ENCODE peak calls at places on chromosomes 11 and 22, in nine cellular contexts. G is endodermal cell; V is effector memory CD4-positive, alpha-beta T cell; L is left ventricle myocardium inferior; Z is naive thymus-derived CD4-positive, alpha-beta T cell; U is CD8-positive, alpha-beta memory T cell; M is mesendoderm; D is colonic mucosa; R is ascending aorta. K is an unnamed sample. For H3K36me3 and H3K4me1, the result is how much of the 10 kb centered on the place peaks cover.

GRCh38 chr11:78050964-78051831 is 12.5 kb upstream of the THRSP start:
- DNase-seq in G (peak), V (no peak), L (no peak), Z (no peak), U (no peak), M (peak), D (no peak), R (no peak), K (no peak)

GRCh38 chr11:2269601-2270321 is 627 bp downstream of the ASCL2 start:
- DNase-seq in G (peak), V (no peak), L (no peak), Z (peak), U (peak), M (peak), D (peak), R (peak), K (peak)

GRCh38 chr11:7570938-7571337 is 57.1 kb downstream of the PPFIBP2 start:
- DNase-seq in G (peak), V (no peak), L (no peak), Z (no peak), U (no peak), M (peak), D (no peak), R (peak), K (no peak)

GRCh38 chr11:47863189-47863892 is 15.2 kb upstream of the NUP160 start:
- DNase-seq in G (no peak), V (no peak), L (no peak), Z (peak), U (no peak), M (no peak), D (no peak), R (no peak), K (no peak)

GRCh38 chr11:29317669-29318068 is 699.2 kb downstream of the KCNA4 start:
- DNase-seq in G (no peak), V (no peak), L (no peak), Z (no peak), U (no peak), M (no peak), D (no peak), R (no peak), K (no peak)

GRCh38 chr22:21587803-21588611 is 20.5 kb downstream of the UBE2L3 start:
- DNase-seq in G (no peak), V (no peak), L (no peak), Z (no peak), U (no peak), M (no peak), D (no peak), R (no peak), K (no peak)

GRCh38 chr11:8342821-8343681 is 79.4 kb upstream of the LMO1 start:
- DNase-seq in G (no peak), V (no peak), L (no peak), Z (no peak), U (no peak), M (no peak), D (no peak), R (no peak), K (no peak)

GRCh38 chr11:72981067-72981466 is 161.1 kb downstream of the FCHSD2 start:
- DNase-seq in G (no peak), V (no peak), L (no peak), Z (no peak), U (no peak), M (no peak), D (no peak), R (no peak), K (no peak)

GRCh38 chr22:20399866-20400605 is 6.1 kb downstream of the ZNF74 start:
- DNase-seq in G (peak), V (no peak), L (no peak), Z (no peak), U (no peak), M (no peak), D (no peak), R (no peak), K (peak)

GRCh38 chr11:47924184-47924671 is 56.1 kb upstream of the PTPRJ start:
- DNase-seq in G (peak), V (no peak), L (no peak), Z (no peak), U (no peak), M (no peak), D (no peak), R (no peak), K (peak)

GRCh38 chr11:106001304-106002012 is 20.6 kb downstream of the MSANTD4 start:
- DNase-seq in G (no peak), V (no peak), L (no peak), Z (no peak), U (no peak), M (no peak), D (no peak), R (no peak), K (no peak)

GRCh38 chr11:88332851-88333250 is 4.7 kb downstream of the CTSC start:
- DNase-seq in G (no peak), V (no peak), L (no peak), Z (no peak), U (no peak), M (no peak), D (no peak), R (no peak), K (no peak)

GRCh38 chr22:42261266-42261665 is 9.2 kb downstream of the TCF20 start:
- DNase-seq in G (no peak), V (no peak), L (no peak), Z (no peak), U (no peak), M (no peak), D (no peak), R (no peak), K (no peak)

GRCh38 chr11:122910775-122911174 is 28.2 kb downstream of the JHY start:
- DNase-seq in G (no peak), V (no peak), L (no peak), Z (no peak), U (no peak), M (peak), D (no peak), R (no peak), K (no peak)

GRCh38 chr11:76605338-76606074 is 65.0 kb downstream of the LRRC32 start:
- DNase-seq in G (no peak), V (no peak), L (no peak), Z (no peak), U (peak), M (no peak), D (peak), R (no peak), K (no peak)

GRCh38 chr11:132648841-132649240 is 883.5 kb downstream of the OPCML start:
- DNase-seq in G (no peak), V (no peak), L (no peak), Z (no peak), U (no peak), M (no peak), D (no peak), R (no peak), K (no peak)

GRCh38 chr22:30565341-30565740 is 9.1 kb downstream of the GAL3ST1 start:
- DNase-seq in G (no peak), V (no peak), L (no peak), Z (no peak), U (no peak), M (no peak), D (no peak), R (no peak), K (no peak)

GRCh38 chr11:12411806-12412727 is 34.7 kb downstream of the PARVA start:
- DNase-seq in G (peak), V (no peak), L (peak), Z (peak), U (no peak), M (peak), D (peak), R (peak), K (peak)

GRCh38 chr11:78647986-78648875 is 73.6 kb upstream of the NARS2 start:
- DNase-seq in G (peak), V (no peak), L (no peak), Z (no peak), U (no peak), M (peak), D (no peak), R (peak), K (no peak)

GRCh38 chr11:133955945-133956421 is 785 bp downstream of the IGSF9B start:
- DNase-seq in G (peak), V (no peak), L (no peak), Z (no peak), U (no peak), M (no peak), D (no peak), R (no peak), K (no peak)
- H3K4me3 ChIP-seq in G (peak), V (peak), L (peak), Z (peak), U (no peak), M (peak), D (peak), R (peak), K (peak)

GRCh38 chr11:117392979-117393378 is 65.3 kb downstream of the CEP164 start:
- DNase-seq in G (no peak), V (no peak), L (no peak), Z (no peak), U (no peak), M (no peak), D (no peak), R (no peak), K (no peak)
- H3K36me3 ChIP-seq in G (half or more), V (half or more), L (half or more), Z (half or more), U (under half), M (under half), D (under half), R (half or more), K (half or more)

DNA sequence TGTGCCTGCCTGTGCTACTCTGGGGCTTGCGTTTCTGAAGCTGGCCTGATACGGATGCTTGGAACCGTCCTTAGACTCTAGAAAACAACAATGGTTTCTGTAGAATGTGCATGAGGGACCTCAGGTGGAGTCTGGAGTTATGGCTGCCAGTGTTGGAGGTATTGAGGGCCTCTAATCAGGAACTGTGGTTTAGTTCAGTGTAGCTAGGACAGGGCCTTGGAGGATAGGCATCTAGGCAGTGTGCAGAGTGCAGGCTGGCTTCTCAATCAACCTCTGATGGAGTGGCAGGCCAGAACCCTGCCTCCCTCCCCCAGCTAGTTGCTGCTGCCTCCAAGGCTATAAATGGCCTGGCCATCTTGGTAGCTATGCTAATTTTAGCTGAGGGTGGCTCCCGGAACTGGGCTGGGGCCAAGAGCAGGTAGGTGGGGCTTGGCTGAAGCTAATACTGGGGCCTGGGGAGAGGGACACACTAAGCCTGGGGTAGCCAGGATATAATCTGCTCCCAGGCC is 4.0 kb downstream of the STIM1 start:
- DNase-seq in G (peak), V (no peak), L (peak), Z (no peak), U (peak), M (peak), D (peak), R (peak), K (peak)
- H3K4me1 ChIP-seq in G (under half), V (half or more), L (half or more), Z (half or more), U (half or more), M (under half), D (under half), R (under half), K (half or more)

GRCh38 chr11:92797874-92798273 is 171.6 kb upstream of the MTNR1B start:
- DNase-seq in G (no peak), V (no peak), L (no peak), Z (no peak), U (no peak), M (no peak), D (no peak), R (no peak), K (no peak)

GRCh38 chr11:92791886-92792285 is 177.6 kb upstream of the MTNR1B start:
- DNase-seq in G (no peak), V (no peak), L (no peak), Z (no peak), U (no peak), M (no peak), D (no peak), R (no peak), K (no peak)

GRCh38 chr11:92794783-92795182 is 174.7 kb upstream of the MTNR1B start:
- DNase-seq in G (no peak), V (no peak), L (no peak), Z (no peak), U (no peak), M (no peak), D (no peak), R (no peak), K (no peak)

GRCh38 chr11:92793189-92793588 is 176.3 kb upstream of the MTNR1B start:
- DNase-seq in G (peak), V (no peak), L (no peak), Z (no peak), U (no peak), M (peak), D (no peak), R (no peak), K (no peak)

DNA sequence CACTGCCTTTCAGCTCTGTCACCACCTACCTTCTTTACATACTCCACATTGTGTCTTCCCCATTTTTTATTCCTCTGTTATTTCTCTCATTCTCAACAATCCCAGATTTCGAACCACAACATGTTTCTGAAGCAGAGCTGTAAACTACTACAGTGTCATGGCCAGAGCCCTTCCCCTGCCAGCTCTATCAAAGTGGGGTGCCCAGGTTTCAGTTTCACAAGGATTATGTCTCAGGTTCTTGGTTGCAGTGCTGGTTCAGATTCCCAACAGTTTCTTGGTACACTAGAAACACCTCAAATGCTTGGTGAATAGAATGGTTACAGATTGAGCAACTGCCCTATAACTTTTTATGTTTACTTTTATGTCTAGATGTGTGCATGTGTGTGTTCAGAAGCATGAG is 172.7 kb upstream of the MTNR1B start:
- DNase-seq in G (no peak), V (no peak), L (no peak), Z (no peak), U (no peak), M (no peak), D (no peak), R (no peak), K (no peak)
- H3K4me3 ChIP-seq in G (no peak), V (no peak), L (no peak), Z (no peak), U (no peak), M (no peak), D (no peak), R (no peak), K (no peak)

DNA sequence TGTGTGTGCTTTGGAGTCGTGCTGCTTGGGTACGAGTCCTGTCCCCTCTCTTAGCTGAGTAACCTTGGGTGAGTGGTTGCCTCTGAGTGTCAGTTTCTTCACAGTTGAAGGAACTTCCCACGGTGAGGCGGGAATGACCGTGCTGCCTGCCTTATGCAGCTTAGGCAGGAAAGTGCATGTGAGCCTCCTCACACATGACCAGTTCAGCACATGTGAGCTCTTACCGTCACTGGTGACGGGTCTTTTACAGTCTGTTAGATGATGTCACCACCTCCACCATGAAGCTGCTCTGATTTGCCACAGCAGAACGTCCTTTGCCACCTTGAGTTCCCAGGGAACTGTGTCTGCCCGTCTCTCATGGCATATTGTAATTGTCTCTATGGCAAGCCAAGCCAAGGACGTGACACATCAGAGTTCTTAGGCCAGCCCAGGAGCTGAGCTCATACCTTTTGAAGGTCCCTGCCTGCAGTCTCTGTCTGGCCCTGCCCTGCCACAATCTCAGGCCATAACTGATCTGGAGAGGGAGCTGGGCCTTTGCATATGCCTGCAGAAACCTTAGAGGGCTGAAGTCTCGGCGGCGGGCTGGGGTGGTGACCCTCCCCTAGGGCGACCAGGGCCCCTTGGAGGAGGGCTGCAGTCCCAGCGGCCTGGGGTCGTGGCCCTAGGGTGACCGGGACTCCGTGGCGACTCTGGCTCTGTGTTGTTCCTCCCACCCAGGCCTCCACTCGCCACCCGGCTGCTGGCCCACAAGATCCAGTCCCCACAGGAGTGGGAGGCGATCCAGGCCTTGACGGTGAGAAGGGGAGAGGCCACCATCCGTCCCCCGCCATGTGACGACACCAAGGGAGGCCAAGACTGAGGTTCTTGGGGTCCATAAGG is 7.8 kb downstream of the GGA1 start:
- DNase-seq in G (no peak), V (no peak), L (no peak), Z (no peak), U (no peak), M (no peak), D (no peak), R (no peak), K (no peak)
- H3K36me3 ChIP-seq in G (under half), V (half or more), L (half or more), Z (half or more), U (under half), M (under half), D (under half), R (half or more), K (under half)

GRCh38 chr11:9736365-9736764 is 72.5 kb downstream of the SWAP70 start:
- DNase-seq in G (no peak), V (no peak), L (no peak), Z (no peak), U (no peak), M (no peak), D (no peak), R (no peak), K (no peak)

GRCh38 chr11:9738700-9739099 is 74.8 kb downstream of the SWAP70 start:
- DNase-seq in G (no peak), V (no peak), L (no peak), Z (no peak), U (no peak), M (no peak), D (no peak), R (no peak), K (no peak)

GRCh38 chr11:9739108-9739507 is 75.2 kb downstream of the SWAP70 start:
- DNase-seq in G (no peak), V (no peak), L (no peak), Z (no peak), U (no peak), M (no peak), D (no peak), R (no peak), K (no peak)

GRCh38 chr11:9735919-9736318 is 72.0 kb downstream of the SWAP70 start:
- DNase-seq in G (no peak), V (no peak), L (no peak), Z (no peak), U (no peak), M (no peak), D (no peak), R (no peak), K (no peak)

GRCh38 chr11:9738126-9738525 is 74.2 kb downstream of the SWAP70 start:
- DNase-seq in G (no peak), V (no peak), L (no peak), Z (no peak), U (no peak), M (no peak), D (no peak), R (no peak), K (peak)
- H3K4me1 ChIP-seq in G (under half), V (under half), L (under half), Z (under half), U (under half), M (under half), D (under half), R (under half), K (under half)

GRCh38 chr22:50401907-50402306 is 58.8 kb downstream of the PPP6R2 start:
- DNase-seq in G (no peak), V (no peak), L (no peak), Z (no peak), U (no peak), M (no peak), D (no peak), R (no peak), K (no peak)

GRCh38 chr22:50400931-50401330 is 57.8 kb downstream of the PPP6R2 start:
- DNase-seq in G (no peak), V (no peak), L (no peak), Z (no peak), U (no peak), M (no peak), D (no peak), R (no peak), K (no peak)

GRCh38 chr22:50398698-50399648 is 55.8 kb downstream of the PPP6R2 start:
- DNase-seq in G (no peak), V (no peak), L (no peak), Z (no peak), U (no peak), M (no peak), D (no peak), R (no peak), K (peak)

GRCh38 chr22:50400406-50400805 is 57.3 kb downstream of the PPP6R2 start:
- DNase-seq in G (no peak), V (no peak), L (no peak), Z (no peak), U (no peak), M (no peak), D (no peak), R (no peak), K (no peak)

GRCh38 chr22:50399751-50400331 is 56.7 kb downstream of the PPP6R2 start:
- DNase-seq in G (peak), V (no peak), L (no peak), Z (no peak), U (no peak), M (peak), D (peak), R (no peak), K (peak)
- H3K4me3 ChIP-seq in G (no peak), V (no peak), L (no peak), Z (no peak), U (no peak), M (no peak), D (no peak), R (no peak), K (no peak)

DNA sequence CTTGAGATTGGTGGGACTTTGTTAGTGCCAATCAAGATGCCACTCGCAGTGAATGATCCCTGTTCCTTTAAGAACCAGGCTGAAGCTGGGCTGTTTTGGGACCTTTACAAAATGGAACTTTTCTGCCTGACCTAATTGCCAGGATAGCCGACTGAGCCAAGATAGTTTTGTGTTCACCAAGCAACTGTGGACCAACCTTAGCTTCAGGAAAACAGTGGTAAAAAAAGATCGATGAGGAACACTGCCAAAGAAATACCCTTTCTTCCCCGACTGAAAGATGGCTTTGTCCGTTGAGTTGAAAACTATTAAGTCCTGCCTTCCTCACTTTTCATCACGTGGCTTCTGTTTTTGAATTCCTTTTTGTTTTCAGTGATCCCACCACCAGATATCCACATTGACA is 157.9 kb upstream of the SORL1-AS1 start:
- DNase-seq in G (no peak), V (no peak), L (no peak), Z (no peak), U (no peak), M (no peak), D (no peak), R (no peak), K (no peak)
- H3K36me3 ChIP-seq in G (under half), V (half or more), L (under half), Z (half or more), U (half or more), M (under half), D (under half), R (under half), K (under half)

DNA sequence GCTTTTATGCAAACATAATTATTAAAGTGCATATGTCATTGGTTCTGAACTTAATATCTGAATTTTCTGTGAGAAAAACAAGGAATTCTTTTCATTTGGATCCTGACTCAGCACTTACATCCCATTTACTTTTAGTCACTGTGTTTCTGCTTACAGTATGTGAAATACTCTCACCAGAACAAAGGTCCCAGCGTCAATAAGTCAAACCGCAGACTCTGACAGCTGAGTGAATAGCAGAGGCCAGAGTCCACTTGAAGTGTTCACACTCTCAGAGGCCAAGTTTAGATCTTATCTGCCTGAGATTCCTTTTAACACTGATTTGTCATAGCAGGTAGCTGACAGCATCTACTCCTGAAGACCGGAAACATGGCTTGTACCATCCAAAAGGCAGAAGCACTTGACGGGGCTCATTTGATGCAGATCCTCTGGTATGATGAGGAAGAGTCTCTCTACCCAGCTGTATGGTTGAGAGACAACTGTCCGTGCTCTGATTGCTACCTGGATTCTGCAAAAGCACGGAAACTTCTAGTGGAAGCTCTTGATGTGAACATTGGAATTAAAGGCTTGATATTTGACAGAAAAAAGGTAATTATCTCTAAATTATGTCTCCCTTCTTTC is 14.6 kb downstream of the BBOX1 start:
- DNase-seq in G (no peak), V (no peak), L (no peak), Z (no peak), U (no peak), M (peak), D (no peak), R (no peak), K (no peak)
- H3K4me1 ChIP-seq in G (under half), V (under half), L (under half), Z (under half), U (under half), M (under half), D (under half), R (under half), K (under half)